ENCODE peak calls at places on chromosomes 5 and 9, in eight cellular contexts. Q is upper lobe of right lung, X is ovary, A is ascending aorta, D is pancreas, H is fibroblast of lung, K is aorta, V is hepatocyte. S is an unnamed sample. For H3K4me1, the result is how much of the 10 kb centered on the place peaks cover.

GRCh38 chr5:175328176-175328575 is 115.8 kb downstream of the DRD1 start:
- DNase-seq in Q (no peak), X (no peak), A (no peak), D (no peak), H (no peak), K (no peak), V (no peak), S (no peak)

GRCh38 chr9:111731916-111732315 is 62.8 kb downstream of the SHOC1 start:
- DNase-seq in Q (no peak), X (no peak), A (no peak), D (no peak), H (peak), K (no peak), V (no peak), S (no peak)

GRCh38 chr9:72363908-72364678 is 915 bp downstream of the ZFAND5 start:
- DNase-seq in Q (peak), X (peak), A (peak), D (peak), H (peak), K (peak), V (peak), S (peak)

GRCh38 chr9:89427621-89428221 is 70.2 kb downstream of the SEMA4D start:
- DNase-seq in Q (no peak), X (no peak), A (no peak), D (no peak), H (no peak), K (peak), V (no peak), S (no peak)

GRCh38 chr9:6907772-6908381 is 150.1 kb downstream of the KDM4C start:
- DNase-seq in Q (no peak), X (no peak), A (no peak), D (no peak), H (peak), K (no peak), V (peak), S (no peak)

GRCh38 chr9:70111042-70111602 is 67.5 kb downstream of the MAMDC2 start:
- DNase-seq in Q (peak), X (peak), A (no peak), D (peak), H (peak), K (peak), V (peak), S (peak)

GRCh38 chr5:29077451-29077850 is 2039.1 kb upstream of the CDH9 start:
- DNase-seq in Q (no peak), X (no peak), A (no peak), D (no peak), H (no peak), K (no peak), V (no peak), S (no peak)

GRCh38 chr5:36240779-36241635 is 718 bp downstream of the NADK2 start:
- DNase-seq in Q (peak), X (peak), A (no peak), D (peak), H (peak), K (peak), V (peak), S (peak)

GRCh38 chr9:129164246-129164930 is 13.7 kb downstream of the IER5L start:
- DNase-seq in Q (no peak), X (peak), A (no peak), D (no peak), H (peak), K (peak), V (peak), S (no peak)

GRCh38 chr5:72292411-72292810 is 27.6 kb downstream of the MRPS27 start:
- DNase-seq in Q (no peak), X (no peak), A (no peak), D (no peak), H (no peak), K (no peak), V (no peak), S (no peak)

GRCh38 chr9:80866576-80867227 is 822.6 kb downstream of the TLE1 start:
- DNase-seq in Q (no peak), X (no peak), A (no peak), D (no peak), H (peak), K (no peak), V (no peak), S (no peak)

DNA sequence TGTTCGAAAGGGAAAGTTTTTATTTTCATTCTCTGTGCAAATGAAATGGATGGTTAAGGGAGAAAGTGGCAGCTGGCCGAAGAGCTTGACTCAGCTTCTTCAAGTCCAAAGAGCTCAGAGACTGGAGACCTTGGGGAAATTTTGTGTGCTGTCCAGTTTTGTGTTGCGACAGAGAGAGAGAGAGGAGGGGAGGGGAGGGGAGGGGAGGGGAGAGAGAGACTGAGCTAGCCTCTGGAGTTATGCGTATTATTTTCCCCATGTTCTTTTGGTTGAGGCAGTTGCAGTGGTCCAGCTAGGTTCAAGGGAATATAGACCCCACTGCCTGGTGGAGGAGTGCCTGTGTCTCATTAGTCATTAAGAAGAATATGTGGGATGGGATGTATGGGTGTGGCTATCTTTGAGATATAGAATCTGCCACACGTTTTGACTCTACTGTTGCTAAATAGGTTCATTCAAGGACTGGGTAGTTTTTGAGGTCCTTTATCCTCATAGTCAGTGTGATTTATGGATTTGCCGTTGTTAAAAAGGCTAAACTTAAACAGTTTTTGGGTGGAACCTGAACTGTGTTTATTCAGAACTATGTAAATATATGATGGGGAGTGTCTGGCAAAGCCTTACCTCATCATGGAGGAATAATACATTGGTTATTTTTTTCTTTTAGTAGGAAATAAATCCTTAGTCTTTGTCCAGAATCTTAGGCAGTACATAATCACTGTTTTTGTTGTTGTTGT is 69.7 kb downstream of the ARHGAP26 start:
- DNase-seq in Q (no peak), X (peak), A (no peak), D (peak), H (no peak), K (peak), V (no peak), S (peak)
- H3K4me1 ChIP-seq in Q (under half), X (under half), A (under half), D (under half), H (under half), K (under half), V (under half), S (half or more)

GRCh38 chr5:149357370-149358293 is at the start of gene PCYOX1L:
- DNase-seq in Q (peak), X (peak), A (peak), D (peak), H (peak), K (peak), V (peak), S (peak)

GRCh38 chr5:149360262-149360661 is 2.4 kb downstream of the PCYOX1L start:
- DNase-seq in Q (no peak), X (no peak), A (no peak), D (no peak), H (no peak), K (no peak), V (no peak), S (no peak)

GRCh38 chr5:149358294-149358651 is 427 bp downstream of the PCYOX1L start:
- DNase-seq in Q (peak), X (peak), A (no peak), D (peak), H (no peak), K (no peak), V (peak), S (peak)

GRCh38 chr5:149356391-149356790 is 1.5 kb upstream of the PCYOX1L start:
- DNase-seq in Q (no peak), X (no peak), A (no peak), D (no peak), H (no peak), K (no peak), V (no peak), S (no peak)

DNA sequence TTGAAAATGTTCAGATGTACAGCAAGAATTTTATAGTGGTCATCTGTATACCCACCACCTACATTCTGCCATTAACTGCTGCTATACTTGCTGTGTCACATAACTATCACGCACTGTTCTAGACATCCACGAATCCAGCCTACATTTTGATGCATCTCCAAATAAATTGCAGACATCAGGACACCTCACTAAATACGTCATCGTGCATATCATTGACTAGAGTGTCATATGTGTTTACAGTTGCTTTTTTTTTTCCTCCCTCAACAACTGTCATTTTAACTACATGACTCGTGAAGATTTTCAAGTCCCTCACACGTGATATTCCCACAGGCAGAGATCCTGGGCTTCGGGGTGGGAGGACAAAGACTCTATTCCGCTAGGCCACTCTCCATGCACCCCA is 972 bp downstream of the PCYOX1L start:
- DNase-seq in Q (no peak), X (no peak), A (no peak), D (no peak), H (no peak), K (no peak), V (no peak), S (no peak)
- H3K4me1 ChIP-seq in Q (under half), X (under half), A (under half), D (under half), H (under half), K (under half), V (under half), S (under half)

GRCh38 chr9:127539259-127539981 is 72.7 kb upstream of the STXBP1 start:
- DNase-seq in Q (no peak), X (no peak), A (no peak), D (no peak), H (peak), K (no peak), V (no peak), S (no peak)
- H3K4me1 ChIP-seq in Q (half or more), X (under half), A (under half), D (half or more), H (half or more), K (under half), V (under half), S (half or more)

DNA sequence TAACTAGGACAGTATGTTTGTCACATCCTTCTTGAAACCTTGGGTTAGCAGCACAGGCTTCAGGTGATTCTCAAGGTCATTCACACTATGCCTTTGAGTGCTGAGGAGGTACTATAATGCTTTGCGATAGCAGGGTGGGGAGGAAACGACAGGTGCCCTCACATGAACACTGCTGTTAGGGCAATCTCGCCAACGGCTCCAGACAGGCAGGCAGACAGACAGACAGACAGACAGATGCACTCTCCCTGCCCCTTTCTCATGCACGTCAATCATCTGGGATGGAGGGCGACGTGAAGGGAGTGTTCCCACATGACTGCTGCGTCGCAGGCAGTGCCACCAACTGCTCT is 82.9 kb downstream of the RAPGEF1 start:
- DNase-seq in Q (no peak), X (no peak), A (no peak), D (no peak), H (no peak), K (no peak), V (no peak), S (no peak)
- H3K4me1 ChIP-seq in Q (under half), X (under half), A (under half), D (half or more), H (under half), K (under half), V (under half), S (half or more)

DNA sequence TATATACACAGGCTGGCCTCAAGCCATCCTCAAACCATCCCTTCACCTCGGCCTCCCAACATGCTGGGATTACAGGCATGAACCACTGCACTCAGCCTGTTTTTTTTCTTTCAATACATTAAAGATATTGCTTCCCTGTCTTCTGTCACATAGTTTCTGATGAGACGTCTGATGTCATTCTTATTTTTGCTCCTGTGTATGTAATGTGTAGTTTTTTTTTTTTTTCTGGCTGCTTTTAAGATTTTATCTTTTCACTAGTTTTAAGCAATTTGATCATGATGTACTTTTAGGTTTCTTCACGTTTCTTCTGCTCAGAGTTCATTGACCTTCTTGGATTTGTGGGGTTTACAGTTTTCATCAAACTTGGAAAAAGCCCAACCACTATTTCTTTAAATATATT is 11.3 kb upstream of the RGS3 start:
- DNase-seq in Q (no peak), X (no peak), A (no peak), D (no peak), H (no peak), K (no peak), V (no peak), S (no peak)
- H3K4me1 ChIP-seq in Q (under half), X (under half), A (under half), D (under half), H (under half), K (under half), V (under half), S (under half)

GRCh38 chr5:141528401-141528984 is 39.6 kb downstream of the PCDHGC5 start:
- DNase-seq in Q (no peak), X (no peak), A (no peak), D (peak), H (peak), K (peak), V (no peak), S (peak)

GRCh38 chr5:141524604-141525597 is 36.0 kb downstream of the PCDHGC5 start:
- DNase-seq in Q (peak), X (peak), A (no peak), D (peak), H (peak), K (peak), V (peak), S (peak)

GRCh38 chr5:141529002-141529401 is 40.1 kb downstream of the PCDHGC5 start:
- DNase-seq in Q (no peak), X (no peak), A (no peak), D (no peak), H (peak), K (peak), V (peak), S (peak)

GRCh38 chr5:141523991-141524390 is 35.1 kb downstream of the PCDHGC5 start:
- DNase-seq in Q (no peak), X (no peak), A (no peak), D (no peak), H (no peak), K (no peak), V (no peak), S (no peak)

DNA sequence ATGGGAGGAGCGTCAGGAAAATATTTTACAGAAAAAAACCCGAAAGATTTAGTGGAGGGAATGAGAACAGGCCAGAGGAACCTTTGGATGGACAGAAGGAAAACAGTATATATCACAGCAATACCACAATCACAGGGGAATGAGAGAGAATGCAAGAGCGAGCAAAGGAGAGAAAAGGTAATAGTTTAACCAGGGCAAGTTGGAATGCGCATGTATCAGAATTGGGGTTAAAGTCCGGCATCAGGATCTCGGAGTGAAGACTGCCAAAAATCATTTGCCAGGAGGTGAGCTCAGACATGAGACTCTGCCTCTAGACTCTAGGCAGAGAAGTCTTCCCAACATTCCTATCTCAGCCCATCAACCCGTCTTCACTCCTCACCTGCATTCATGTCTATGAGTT is 36.8 kb downstream of the PCDHGC5 start:
- DNase-seq in Q (no peak), X (no peak), A (no peak), D (no peak), H (no peak), K (no peak), V (peak), S (no peak)
- H3K4me1 ChIP-seq in Q (half or more), X (under half), A (under half), D (under half), H (half or more), K (under half), V (half or more), S (half or more)

GRCh38 chr9:137461663-137462395 is 2.7 kb upstream of the NSMF start:
- DNase-seq in Q (peak), X (peak), A (no peak), D (peak), H (no peak), K (peak), V (peak), S (no peak)
- H3K4me1 ChIP-seq in Q (under half), X (under half), A (under half), D (under half), H (under half), K (under half), V (under half), S (under half)

GRCh38 chr9:20557286-20557685 is 65.0 kb downstream of the MLLT3 start:
- DNase-seq in Q (no peak), X (no peak), A (no peak), D (no peak), H (no peak), K (no peak), V (no peak), S (no peak)
- H3K4me1 ChIP-seq in Q (under half), X (under half), A (under half), D (under half), H (under half), K (under half), V (under half), S (half or more)

DNA sequence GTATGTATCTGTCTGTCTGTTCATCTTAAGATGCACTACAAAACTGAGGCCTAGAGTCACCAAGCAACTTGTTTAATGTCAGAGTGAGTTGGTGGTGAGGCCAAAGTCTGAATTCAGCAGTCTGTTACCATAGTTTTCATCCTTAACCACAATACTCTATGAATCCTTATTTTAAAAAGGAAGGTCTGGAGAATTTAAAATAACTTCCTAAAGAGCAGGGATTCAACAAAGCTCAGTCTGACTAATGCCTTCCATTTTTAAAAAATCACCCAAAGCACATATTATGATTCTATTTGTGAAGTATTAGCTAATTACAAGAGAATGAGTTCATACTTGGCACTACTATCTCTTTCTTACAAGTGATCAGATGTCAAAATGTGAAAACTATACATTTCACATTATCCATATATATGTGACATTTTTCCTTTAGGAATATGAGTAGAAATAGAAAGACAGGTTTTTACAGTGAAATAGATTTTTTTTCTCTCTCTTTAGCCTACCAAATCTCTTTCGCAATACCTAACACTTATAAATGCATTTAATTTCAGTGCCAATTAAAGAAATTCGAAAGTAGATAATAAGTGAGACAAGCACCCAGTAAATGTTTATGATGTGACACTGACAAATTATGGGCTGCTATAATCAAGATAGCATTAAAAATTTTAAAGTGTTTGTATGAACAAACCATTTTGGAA is 102.2 kb upstream of the CDKN2B start:
- DNase-seq in Q (no peak), X (no peak), A (no peak), D (no peak), H (peak), K (no peak), V (no peak), S (no peak)
- H3K4me1 ChIP-seq in Q (under half), X (under half), A (under half), D (under half), H (under half), K (under half), V (under half), S (under half)

GRCh38 chr9:133874061-133874638 is 118.0 kb downstream of the VAV2 start:
- DNase-seq in Q (no peak), X (no peak), A (no peak), D (no peak), H (peak), K (no peak), V (peak), S (no peak)
- H3K4me1 ChIP-seq in Q (under half), X (under half), A (under half), D (under half), H (under half), K (under half), V (under half), S (under half)